ENCODE peak calls at places on chromosomes 16 and 17, in five cellular contexts. G is cerebellum; Z is T-helper 1 cell; J is occipital lobe; H is CD8-positive, alpha-beta T cell. I is an unnamed sample.

GRCh38 chr16:81005644-81006471 is 827 bp downstream of the CMC2 start:
- DNase-seq in G (no peak), Z (no peak), J (no peak), H (no peak), I (peak; percentile 81)

GRCh38 chr17:43979011-43979410 is 25.3 kb upstream of the PYY start:
- DNase-seq in G (no peak), Z (no peak), J (no peak), H (no peak), I (no peak)

GRCh38 chr16:1812732-1813163 is 13.9 kb downstream of the HAGH start:
- DNase-seq in G (peak; percentile 69), Z (no peak), J (peak; percentile 74), H (peak; percentile 19), I (peak; percentile 6)

GRCh38 chr16:5374184-5374583 is 276.6 kb upstream of the EEF2KMT start:
- DNase-seq in G (no peak), Z (no peak), J (no peak), H (no peak), I (no peak)

GRCh38 chr16:11530171-11530940 is 56.4 kb downstream of the LITAF start:
- DNase-seq in G (no peak), Z (no peak), J (no peak), H (no peak), I (no peak)

GRCh38 chr17:82583720-82584234 is 64.2 kb downstream of the FOXK2 start:
- DNase-seq in G (no peak), Z (peak; percentile 17), J (peak; percentile 34), H (no peak), I (no peak)

GRCh38 chr17:13787636-13788035 is 185.9 kb upstream of the HS3ST3A1 start:
- DNase-seq in G (no peak), Z (no peak), J (no peak), H (no peak), I (no peak)

GRCh38 chr17:1186923-1187771 is 7.4 kb upstream of the ABR start:
- DNase-seq in G (peak; percentile 86), Z (peak; percentile 71), J (peak; percentile 80), H (peak; percentile 57), I (peak; percentile 88)

GRCh38 chr16:74107795-74108610 is 188.6 kb upstream of the PSMD7 start:
- DNase-seq in G (no peak), Z (peak; percentile 3), J (no peak), H (no peak), I (peak; percentile 76)

GRCh38 chr17:30821751-30822723 is 2.5 kb downstream of the CRLF3 start:
- DNase-seq in G (no peak), Z (no peak), J (no peak), H (no peak), I (no peak)

GRCh38 chr16:31083556-31083955 is 5.2 kb downstream of the PRSS53 start:
- DNase-seq in G (no peak), Z (no peak), J (no peak), H (no peak), I (no peak)

GRCh38 chr16:52460652-52461172 is 86.2 kb downstream of the TOX3 start:
- DNase-seq in G (no peak), Z (no peak), J (no peak), H (no peak), I (no peak)

GRCh38 chr17:40290629-40291296 is 3.1 kb downstream of the CDC6 start:
- DNase-seq in G (peak; percentile 71), Z (no peak), J (no peak), H (no peak), I (peak; percentile 49)

GRCh38 chr17:77320046-77320445 is 179.3 kb downstream of the SEC14L1 start:
- DNase-seq in G (no peak), Z (no peak), J (no peak), H (no peak), I (peak; percentile 22)